ENCODE peak calls at places on chromosomes 11 and 22, in seven cellular contexts. O is neuronal stem cell, M is mesendoderm, K is IMR-90, P is H1, F is H9, G is mesenchymal stem cell. Q is an unnamed sample.

GRCh38 chr22:38228873-38229740 is 27.3 kb downstream of the MAFF start:
- DNase-seq in O (no peak), M (no peak), K (peak; percentile 57), P (no peak), F (no peak), G (no peak), Q (no peak)

GRCh38 chr11:7577226-7577882 is 63.6 kb downstream of the PPFIBP2 start:
- DNase-seq in O (no peak), M (peak; percentile 38), K (no peak), P (no peak), F (no peak), G (peak; percentile 85), Q (peak; percentile 32)

GRCh38 chr11:69666752-69667536 is 8.2 kb downstream of the LTO1 start:
- DNase-seq in O (no peak), M (no peak), K (no peak), P (no peak), F (no peak), G (no peak), Q (no peak)

GRCh38 chr11:2760196-2760871 is 60.5 kb upstream of the KCNQ1OT1 start:
- DNase-seq in O (no peak), M (no peak), K (no peak), P (peak; percentile 37), F (peak; percentile 14), G (no peak), Q (no peak)

GRCh38 chr11:126578021-126578420 is 222.5 kb downstream of the ST3GAL4 start:
- DNase-seq in O (no peak), M (no peak), K (no peak), P (no peak), F (no peak), G (no peak), Q (no peak)

GRCh38 chr11:58546841-58547240 is 28.8 kb downstream of the LPXN start:
- DNase-seq in O (no peak), M (no peak), K (no peak), P (no peak), F (no peak), G (no peak), Q (no peak)

GRCh38 chr11:118924591-118925585 is 838 bp downstream of the BCL9L start:
- DNase-seq in O (no peak), M (peak; percentile 78), K (peak; percentile 33), P (peak; percentile 83), F (peak; percentile 71), G (peak; percentile 60), Q (no peak)

GRCh38 chr22:45645150-45645525 is 26.5 kb upstream of the ATXN10 start:
- DNase-seq in O (no peak), M (no peak), K (no peak), P (peak; percentile 54), F (no peak), G (no peak), Q (no peak)

GRCh38 chr22:20545681-20546521 is 38.5 kb downstream of the MED15 start:
- DNase-seq in O (no peak), M (no peak), K (no peak), P (no peak), F (no peak), G (no peak), Q (no peak)

GRCh38 chr11:66069715-66070603 is at the start of gene PACS1:
- DNase-seq in O (no peak), M (peak; percentile 89), K (peak; percentile 73), P (peak; percentile 85), F (peak; percentile 73), G (peak; percentile 73), Q (peak; percentile 63)

GRCh38 chr22:42678894-42679293 is 29.7 kb upstream of the CYB5R3 start:
- DNase-seq in O (no peak), M (no peak), K (no peak), P (no peak), F (no peak), G (no peak), Q (no peak)

GRCh38 chr22:42670921-42671709 is 21.9 kb upstream of the CYB5R3 start:
- DNase-seq in O (no peak), M (no peak), K (no peak), P (no peak), F (no peak), G (no peak), Q (peak; percentile 82)

GRCh38 chr22:42676059-42676607 is 26.9 kb upstream of the CYB5R3 start:
- DNase-seq in O (no peak), M (no peak), K (peak; percentile 43), P (no peak), F (no peak), G (peak; percentile 82), Q (peak; percentile 75)

DNA sequence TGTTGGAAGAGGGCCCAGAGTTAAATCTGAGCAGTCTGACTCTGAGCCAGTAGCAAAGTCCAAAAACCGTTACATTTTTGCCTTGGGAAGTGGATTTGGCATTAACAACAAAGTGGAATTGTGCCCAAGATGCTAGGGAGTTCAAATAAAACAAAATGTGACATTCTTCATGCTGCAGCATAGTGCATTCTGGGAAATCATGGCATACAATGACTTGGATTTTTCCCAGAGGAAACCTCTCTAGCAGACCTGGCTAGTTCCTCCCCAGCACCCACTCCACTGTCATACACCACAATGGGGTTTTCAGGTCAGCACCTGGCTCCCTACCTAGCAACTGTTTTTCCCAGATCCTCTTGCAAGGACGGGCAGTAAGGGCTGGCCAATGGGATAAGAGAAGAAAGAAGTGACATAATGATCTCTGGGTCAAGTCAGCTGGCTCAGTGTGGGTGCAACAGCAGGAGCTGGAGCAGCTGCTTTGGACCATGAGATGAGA is 24.8 kb upstream of the CYB5R3 start:
- DNase-seq in O (no peak), M (peak; percentile 23), K (no peak), P (no peak), F (no peak), G (no peak), Q (peak; percentile 55)
- H3K4me1 ChIP-seq in O (no peaks in the 10 kb centered on the region), M (no peaks in the 10 kb centered on the region), K (peaks cover 7% of the 10 kb centered on the region), P (peaks cover 5% of the 10 kb centered on the region), F (no peaks in the 10 kb centered on the region), G (peaks cover 6% of the 10 kb centered on the region), Q (no peaks in the 10 kb centered on the region)

DNA sequence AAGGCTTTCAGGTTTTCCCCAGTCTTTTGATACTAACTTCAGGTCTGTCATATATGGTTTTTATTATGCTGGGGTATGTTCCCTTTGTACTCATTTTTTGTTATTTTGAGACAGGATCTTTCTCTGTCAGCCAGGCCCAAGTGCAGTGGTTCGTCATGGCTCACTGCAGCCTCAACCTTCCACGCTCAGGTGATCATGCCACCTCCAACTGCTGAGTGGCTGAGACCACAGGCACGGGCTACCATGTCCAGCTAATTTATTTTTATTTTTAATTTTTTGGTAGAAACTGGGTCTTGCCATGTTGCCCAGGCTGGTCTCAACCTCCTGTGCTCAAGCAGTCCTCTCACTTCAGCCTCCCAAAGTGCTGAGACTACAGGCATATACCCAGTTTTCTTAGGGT is 50.6 kb upstream of the PDGFD start:
- DNase-seq in O (no peak), M (no peak), K (no peak), P (no peak), F (no peak), G (no peak), Q (no peak)
- H4K8ac ChIP-seq in O (no peak overlapping the region), M (no peak overlapping the region), K (no peak overlapping the region), P (no peak overlapping the region), F (no peak overlapping the region), G (no peak overlapping the region), Q (no peak overlapping the region)

GRCh38 chr11:11844272-11844671 is 2.5 kb downstream of the USP47 start:
- DNase-seq in O (no peak), M (no peak), K (no peak), P (no peak), F (no peak), G (no peak), Q (no peak)

GRCh38 chr11:11849127-11849746 is 7.5 kb downstream of the USP47 start:
- DNase-seq in O (peak; percentile 48), M (peak; percentile 88), K (peak; percentile 62), P (no peak), F (peak; percentile 62), G (peak; percentile 69), Q (peak; percentile 42)

GRCh38 chr11:11845551-11845950 is 3.8 kb downstream of the USP47 start:
- DNase-seq in O (no peak), M (no peak), K (peak; percentile 35), P (no peak), F (no peak), G (no peak), Q (peak; percentile 51)

GRCh38 chr11:11845066-11845465 is 3.3 kb downstream of the USP47 start:
- DNase-seq in O (no peak), M (peak; percentile 56), K (no peak), P (no peak), F (no peak), G (no peak), Q (peak; percentile 72)

DNA sequence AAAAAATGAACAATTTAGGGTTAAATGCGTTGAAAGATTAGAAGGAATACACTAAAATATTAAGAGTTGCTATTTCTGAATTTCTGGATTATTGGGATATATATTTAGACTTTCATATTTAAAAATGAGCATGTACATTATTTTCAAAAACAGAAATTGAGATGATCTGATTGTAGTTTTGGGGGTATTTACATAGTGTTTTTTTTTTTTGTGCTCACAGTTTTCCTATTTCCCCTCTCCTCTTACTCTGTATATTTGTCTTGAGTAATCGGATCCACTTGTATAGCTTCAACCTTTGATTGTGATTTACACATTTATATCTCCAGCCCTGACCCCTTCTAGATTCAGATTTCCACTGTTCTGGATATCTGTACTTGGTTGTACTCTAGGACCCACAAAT is 5.3 kb downstream of the USP47 start:
- DNase-seq in O (no peak), M (no peak), K (no peak), P (no peak), F (no peak), G (no peak), Q (no peak)
- H3K4me1 ChIP-seq in O (peaks cover 9% of the 10 kb centered on the region), M (peaks cover 7% of the 10 kb centered on the region), K (peaks cover 13% of the 10 kb centered on the region), P (peaks cover 6% of the 10 kb centered on the region), F (peaks cover 5% of the 10 kb centered on the region), G (peaks cover 3% of the 10 kb centered on the region), Q (peaks cover 7% of the 10 kb centered on the region)

GRCh38 chr11:530960-531825 is 4.2 kb downstream of the HRAS start:
- DNase-seq in O (no peak), M (no peak), K (no peak), P (peak; percentile 46), F (no peak), G (no peak), Q (no peak)

GRCh38 chr11:528815-529728 is 6.3 kb downstream of the HRAS start:
- DNase-seq in O (no peak), M (no peak), K (no peak), P (peak; percentile 43), F (no peak), G (no peak), Q (no peak)

GRCh38 chr11:528166-528814 is 7.1 kb downstream of the HRAS start:
- DNase-seq in O (no peak), M (no peak), K (no peak), P (no peak), F (no peak), G (no peak), Q (no peak)

GRCh38 chr11:531826-532511 is 3.4 kb downstream of the HRAS start:
- DNase-seq in O (no peak), M (no peak), K (no peak), P (no peak), F (no peak), G (no peak), Q (no peak)

DNA sequence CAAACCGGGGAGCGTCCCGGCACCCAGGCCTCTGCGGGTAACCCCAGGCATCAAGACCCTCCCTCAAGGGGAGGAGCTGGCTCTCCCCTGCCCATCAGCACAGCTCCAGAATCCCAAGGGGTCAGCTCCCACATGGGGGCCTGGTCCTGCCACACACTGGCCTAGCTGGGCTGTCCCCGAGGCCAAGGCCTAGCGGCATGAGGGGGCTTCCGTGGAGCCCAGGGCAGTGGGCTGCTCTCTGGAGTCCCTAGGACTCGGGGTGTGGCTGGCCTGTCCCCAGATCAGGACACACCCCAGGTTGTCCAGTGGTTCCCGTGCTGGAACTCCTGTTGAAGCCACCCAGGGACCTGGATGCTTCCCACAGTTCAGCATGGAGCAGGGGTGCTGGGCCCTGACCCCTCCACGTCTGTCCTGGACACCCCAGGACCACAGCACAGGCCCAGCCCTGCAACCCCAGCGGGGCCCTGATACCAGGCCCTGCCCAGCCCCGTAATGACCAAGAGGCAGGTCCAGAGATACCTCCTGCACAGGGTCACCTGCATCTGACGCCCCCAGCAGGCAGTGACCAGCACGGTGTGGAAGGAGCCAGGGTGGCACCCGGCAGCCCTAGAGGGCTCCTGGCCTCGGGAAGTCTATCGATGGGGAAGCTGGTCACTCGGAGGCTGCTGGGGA is 5.5 kb downstream of the HRAS start:
- DNase-seq in O (no peak), M (no peak), K (no peak), P (peak; percentile 49), F (no peak), G (no peak), Q (no peak)
- H4K8ac ChIP-seq in O (no peak overlapping the region), M (no peak overlapping the region), K (no peak overlapping the region), P (no peak overlapping the region), F (no peak overlapping the region), G (no peak overlapping the region), Q (no peak overlapping the region)